ENCODE peak calls at places on chromosomes 7 and 10, in seven cellular contexts. Y is lower lobe of right lung; X is CD8-positive, alpha-beta T cell; U is heart right ventricle; B is adipocyte; M is stomach; H is uterus. A is an unnamed sample. For H3K4me1, the result is how much of the 10 kb centered on the place peaks cover.

GRCh38 chr10:63058236-63058635 is 74.9 kb upstream of the NRBF2 start:
- DNase-seq in Y (no peak), X (no peak), U (no peak), B (no peak), M (no peak), H (no peak), A (no peak)

GRCh38 chr10:16606421-16606820 is 84.7 kb upstream of the C1QL3 start:
- DNase-seq in Y (no peak), X (no peak), U (no peak), B (no peak), M (no peak), H (no peak), A (no peak)

GRCh38 chr7:147584771-147585193 is 1005.8 kb upstream of the C7orf33 start:
- DNase-seq in Y (no peak), X (no peak), U (no peak), B (no peak), M (no peak), H (no peak), A (no peak)

GRCh38 chr7:12570529-12571461 is at the start of gene SCIN:
- DNase-seq in Y (peak), X (no peak), U (no peak), B (peak), M (peak), H (no peak), A (no peak)

GRCh38 chr7:117132385-117133120 is 179.3 kb downstream of the ST7 start:
- DNase-seq in Y (no peak), X (no peak), U (no peak), B (peak), M (no peak), H (no peak), A (no peak)

GRCh38 chr10:44684641-44685040 is 226.5 kb upstream of the TMEM72 start:
- DNase-seq in Y (no peak), X (no peak), U (no peak), B (no peak), M (no peak), H (no peak), A (no peak)

GRCh38 chr7:11428877-11429617 is 403.0 kb downstream of the THSD7A start:
- DNase-seq in Y (no peak), X (no peak), U (no peak), B (no peak), M (no peak), H (no peak), A (no peak)

GRCh38 chr10:61903184-61903990 is 1.9 kb downstream of the ARID5B start:
- DNase-seq in Y (peak), X (peak), U (peak), B (peak), M (peak), H (peak), A (peak)

GRCh38 chr7:96120856-96121255 is 201.0 kb downstream of the SLC25A13 start:
- DNase-seq in Y (no peak), X (no peak), U (no peak), B (peak), M (no peak), H (no peak), A (no peak)

GRCh38 chr10:44384601-44385422 is at the start of gene CXCL12:
- DNase-seq in Y (no peak), X (no peak), U (peak), B (peak), M (peak), H (peak), A (peak)

GRCh38 chr10:33195608-33196376 is 138.7 kb downstream of the NRP1 start:
- DNase-seq in Y (no peak), X (no peak), U (no peak), B (peak), M (no peak), H (no peak), A (no peak)

GRCh38 chr10:110008518-110009339 is 945 bp downstream of the ADD3 start:
- DNase-seq in Y (peak), X (peak), U (peak), B (peak), M (peak), H (peak), A (no peak)

GRCh38 chr7:63925262-63925625 is 73.4 kb upstream of the ZNF722 start:
- DNase-seq in Y (no peak), X (no peak), U (peak), B (no peak), M (no peak), H (no peak), A (no peak)

GRCh38 chr7:102117743-102118142 is 168.9 kb upstream of the SH2B2 start:
- DNase-seq in Y (no peak), X (no peak), U (no peak), B (peak), M (no peak), H (no peak), A (no peak)

GRCh38 chr7:150325110-150325611 is 1.8 kb upstream of the ACTR3C start:
- DNase-seq in Y (peak), X (no peak), U (no peak), B (no peak), M (no peak), H (peak), A (no peak)

GRCh38 chr7:41114691-41115090 is 588.2 kb downstream of the INHBA start:
- DNase-seq in Y (no peak), X (no peak), U (no peak), B (no peak), M (no peak), H (no peak), A (no peak)

GRCh38 chr7:30134523-30135270 is at the start of gene MTURN:
- DNase-seq in Y (peak), X (peak), U (peak), B (peak), M (peak), H (peak), A (peak)

GRCh38 chr10:132363376-132363775 is 31.4 kb downstream of the LRRC27 start:
- DNase-seq in Y (peak), X (no peak), U (no peak), B (no peak), M (no peak), H (no peak), A (no peak)

GRCh38 chr10:132365102-132365501 is 31.9 kb upstream of the PWWP2B start:
- DNase-seq in Y (no peak), X (no peak), U (no peak), B (no peak), M (no peak), H (no peak), A (no peak)

GRCh38 chr10:132366006-132366405 is 31.0 kb upstream of the PWWP2B start:
- DNase-seq in Y (peak), X (no peak), U (no peak), B (no peak), M (no peak), H (no peak), A (no peak)

GRCh38 chr10:132363921-132364593 is 32.1 kb downstream of the LRRC27 start:
- DNase-seq in Y (peak), X (no peak), U (no peak), B (peak), M (no peak), H (peak), A (no peak)

DNA sequence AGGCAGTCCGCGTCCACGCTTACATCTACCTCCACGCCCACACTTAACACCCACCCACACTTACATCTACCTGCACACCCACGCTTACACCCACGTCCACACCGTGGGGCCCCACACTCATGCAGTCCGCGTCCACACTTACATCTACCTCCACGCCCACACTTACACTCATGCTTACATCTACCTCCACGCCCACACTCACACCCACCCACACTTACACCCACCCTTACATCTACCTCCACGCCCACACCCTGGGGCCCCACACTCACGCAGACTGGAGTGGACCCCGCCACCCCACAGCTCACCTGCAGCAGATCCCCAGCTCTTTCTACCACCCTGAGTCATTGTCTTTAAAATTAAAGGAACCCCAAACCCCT is 32.4 kb upstream of the PWWP2B start:
- DNase-seq in Y (peak), X (no peak), U (no peak), B (no peak), M (no peak), H (peak), A (no peak)
- H3K4me3 ChIP-seq in Y (no peak), X (no peak), U (no peak), B (no peak), M (no peak), H (no peak), A (no peak)

GRCh38 chr10:101903827-101904520 is 60.4 kb upstream of the KCNIP2 start:
- DNase-seq in Y (no peak), X (no peak), U (no peak), B (no peak), M (no peak), H (no peak), A (no peak)
- H3K4me1 ChIP-seq in Y (under half), X (under half), U (under half), B (under half), M (under half), H (under half), A (under half)

GRCh38 chr7:106199813-106200364 is 84.9 kb downstream of the NAMPT start:
- DNase-seq in Y (no peak), X (no peak), U (no peak), B (no peak), M (no peak), H (no peak), A (no peak)
- H3K4me3 ChIP-seq in Y (no peak), X (no peak), U (no peak), B (no peak), M (no peak), H (no peak), A (no peak)

GRCh38 chr10:88116491-88116890 is 253.1 kb downstream of the PTEN start:
- DNase-seq in Y (no peak), X (no peak), U (no peak), B (no peak), M (no peak), H (no peak), A (no peak)

GRCh38 chr10:88118769-88119559 is 255.5 kb downstream of the PTEN start:
- DNase-seq in Y (no peak), X (no peak), U (no peak), B (no peak), M (no peak), H (no peak), A (no peak)

GRCh38 chr10:88115968-88116367 is 252.5 kb downstream of the PTEN start:
- DNase-seq in Y (no peak), X (no peak), U (no peak), B (peak), M (no peak), H (no peak), A (no peak)

GRCh38 chr10:88117869-88118632 is 254.6 kb downstream of the PTEN start:
- DNase-seq in Y (no peak), X (no peak), U (no peak), B (no peak), M (no peak), H (no peak), A (no peak)

DNA sequence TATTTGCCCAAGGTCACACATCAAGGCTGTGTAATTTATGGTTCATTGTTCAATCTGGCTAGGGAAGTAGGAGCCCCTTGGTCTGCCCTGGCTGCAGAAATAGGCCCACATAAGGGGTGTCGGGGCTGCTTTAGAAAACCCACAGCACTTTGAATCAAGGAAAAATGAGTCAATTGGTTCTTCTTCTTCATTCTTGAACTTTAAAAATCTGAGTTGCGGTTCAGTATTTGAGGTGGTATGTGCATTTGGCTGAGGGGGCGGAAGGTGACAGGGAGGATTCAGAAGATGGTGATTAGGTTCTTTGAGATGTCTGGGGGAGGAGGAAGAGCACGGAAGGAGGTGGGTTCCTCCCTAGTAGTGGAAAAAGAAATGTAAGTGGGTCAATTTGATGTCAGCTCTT is 253.8 kb downstream of the PTEN start:
- DNase-seq in Y (no peak), X (no peak), U (no peak), B (no peak), M (no peak), H (no peak), A (no peak)
- H3K4me1 ChIP-seq in Y (under half), X (under half), U (half or more), B (under half), M (under half), H (under half), A (under half)

DNA sequence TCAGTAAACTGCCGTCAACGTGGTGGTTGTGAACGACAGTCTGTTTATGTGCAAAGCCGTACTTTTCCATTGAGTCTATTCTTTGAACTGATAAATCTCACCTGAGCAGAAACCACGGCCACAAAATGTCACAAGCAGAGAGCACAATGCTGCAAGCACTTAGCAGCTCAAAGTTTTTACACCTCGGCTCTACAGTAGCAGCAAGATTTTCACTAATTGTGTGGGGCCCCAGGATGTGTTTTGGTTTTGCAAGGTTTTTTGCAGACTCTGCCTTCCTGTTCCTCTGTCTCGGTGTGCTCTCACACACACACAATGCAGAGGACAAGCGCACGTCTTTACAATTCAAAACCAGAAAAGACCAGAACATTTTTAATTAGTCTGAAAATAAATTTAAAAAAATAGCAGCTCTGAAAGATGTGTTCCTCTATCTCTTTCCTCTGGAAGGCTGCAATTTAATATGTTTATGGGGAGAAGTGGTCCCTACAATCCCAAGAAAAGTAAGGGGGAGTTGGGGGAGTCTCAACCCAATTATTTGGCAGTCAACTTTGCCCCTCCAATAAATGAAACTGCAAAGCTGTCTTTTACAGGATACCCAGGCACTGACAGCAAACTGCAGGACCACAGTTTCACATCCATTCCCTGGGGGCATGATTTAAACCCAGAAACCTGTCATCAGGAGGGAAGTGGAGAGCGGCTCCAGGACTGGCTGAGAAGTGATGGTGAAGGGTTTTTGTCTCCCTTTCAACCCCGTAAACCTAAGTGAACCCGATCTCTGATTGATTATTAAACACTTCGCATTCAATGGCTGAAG is 73.8 kb upstream of the SFMBT2 start:
- DNase-seq in Y (no peak), X (peak), U (no peak), B (no peak), M (no peak), H (no peak), A (no peak)
- H3K4me3 ChIP-seq in Y (peak), X (peak), U (peak), B (no peak), M (no peak), H (no peak), A (no peak)